ENCODE peak calls at places on chromosome 19, in seven cellular contexts. B, K, Y, A, T, C and H are unnamed samples.

GRCh38 chr19:50690439-50690838 is 29.2 kb downstream of the SHANK1 start:
- DNase-seq in B (no peak), K (no peak), Y (no peak), A (no peak), T (no peak), C (no peak), H (no peak)

GRCh38 chr19:2173388-2173787 is 9.7 kb downstream of the DOT1L start:
- DNase-seq in B (no peak), K (no peak), Y (no peak), A (no peak), T (no peak), C (no peak), H (no peak)

GRCh38 chr19:40400521-40400920 is 10.5 kb upstream of the HIPK4 start:
- DNase-seq in B (no peak), K (no peak), Y (no peak), A (no peak), T (no peak), C (no peak), H (no peak)

GRCh38 chr19:8610041-8610927 is at the start of gene ADAMTS10:
- DNase-seq in B (no peak), K (no peak), Y (peak; percentile 58), A (no peak), T (no peak), C (peak; percentile 44), H (no peak)

GRCh38 chr19:35495107-35496064 is 5.1 kb upstream of the KRTDAP start:
- DNase-seq in B (peak; percentile 35), K (peak; percentile 6), Y (peak; percentile 80), A (peak; percentile 72), T (peak; percentile 18), C (peak; percentile 51), H (peak; percentile 55)

GRCh38 chr19:15260939-15261338 is 28.7 kb upstream of the EPHX3 start:
- DNase-seq in B (no peak), K (no peak), Y (no peak), A (peak; percentile 34), T (no peak), C (no peak), H (no peak)

GRCh38 chr19:19113040-19113541 is 25.2 kb downstream of the TMEM161A start:
- DNase-seq in B (no peak), K (no peak), Y (no peak), A (no peak), T (no peak), C (peak; percentile 43), H (no peak)

GRCh38 chr19:57282011-57282636 is 1.8 kb downstream of the ZNF460 start:
- DNase-seq in B (no peak), K (no peak), Y (peak; percentile 71), A (peak; percentile 21), T (no peak), C (no peak), H (no peak)

GRCh38 chr19:23957660-23958281 is 43.1 kb downstream of the ZNF726 start:
- DNase-seq in B (no peak), K (no peak), Y (no peak), A (peak; percentile 70), T (no peak), C (peak; percentile 46), H (no peak)

GRCh38 chr19:51422053-51422448 is 4.6 kb upstream of the SIGLEC10 start:
- DNase-seq in B (peak; percentile 71), K (no peak), Y (peak; percentile 89), A (peak; percentile 80), T (no peak), C (peak; percentile 60), H (peak; percentile 94)

GRCh38 chr19:51274037-51274370 is 23.1 kb downstream of the SIGLECL1 start:
- DNase-seq in B (no peak), K (no peak), Y (peak; percentile 11), A (no peak), T (no peak), C (no peak), H (no peak)